ENCODE peak calls at places on chromosomes 16 and 17, in four cellular contexts. C is tibial nerve, A is AG09319, M is breast epithelium. S is an unnamed sample.

GRCh38 chr17:69434164-69434579 is 19.7 kb downstream of the MAP2K6 start:
- DNase-seq in C (no peak), A (no peak), M (no peak), S (no peak)

GRCh38 chr17:31561469-31562412 is 170.3 kb downstream of the RAB11FIP4 start:
- DNase-seq in M (no peak), C (no peak), A (no peak), S (no peak)

GRCh38 chr16:11235703-11235991 is 20.4 kb downstream of the SOCS1 start:
- DNase-seq in A (no peak), M (no peak), C (no peak), S (no peak)

GRCh38 chr17:32349503-32349853 is 479 bp upstream of the ZNF207 start:
- DNase-seq in C (peak), A (no peak), M (no peak), S (no peak)

GRCh38 chr17:17350491-17351355 is 47.5 kb downstream of the NT5M start:
- DNase-seq in A (no peak), M (no peak), C (no peak), S (peak)

GRCh38 chr17:65930140-65930715 is 261.7 kb downstream of the CEP112 start:
- DNase-seq in M (no peak), C (no peak), A (no peak), S (no peak)

GRCh38 chr16:9527976-9528375 is 436.5 kb downstream of the HAPSTR1 start:
- DNase-seq in M (no peak), C (no peak), A (no peak), S (no peak)

GRCh38 chr16:67370686-67371085 is 22.6 kb downstream of the TPPP3 start:
- DNase-seq in M (no peak), A (no peak), C (no peak), S (no peak)

GRCh38 chr17:45426561-45426960 is 6.1 kb downstream of the ARHGAP27 start:
- DNase-seq in C (no peak), M (no peak), A (no peak), S (no peak)

GRCh38 chr16:8950580-8951077 is 13.1 kb downstream of the USP7 start:
- DNase-seq in C (no peak), M (no peak), A (no peak), S (no peak)

DNA sequence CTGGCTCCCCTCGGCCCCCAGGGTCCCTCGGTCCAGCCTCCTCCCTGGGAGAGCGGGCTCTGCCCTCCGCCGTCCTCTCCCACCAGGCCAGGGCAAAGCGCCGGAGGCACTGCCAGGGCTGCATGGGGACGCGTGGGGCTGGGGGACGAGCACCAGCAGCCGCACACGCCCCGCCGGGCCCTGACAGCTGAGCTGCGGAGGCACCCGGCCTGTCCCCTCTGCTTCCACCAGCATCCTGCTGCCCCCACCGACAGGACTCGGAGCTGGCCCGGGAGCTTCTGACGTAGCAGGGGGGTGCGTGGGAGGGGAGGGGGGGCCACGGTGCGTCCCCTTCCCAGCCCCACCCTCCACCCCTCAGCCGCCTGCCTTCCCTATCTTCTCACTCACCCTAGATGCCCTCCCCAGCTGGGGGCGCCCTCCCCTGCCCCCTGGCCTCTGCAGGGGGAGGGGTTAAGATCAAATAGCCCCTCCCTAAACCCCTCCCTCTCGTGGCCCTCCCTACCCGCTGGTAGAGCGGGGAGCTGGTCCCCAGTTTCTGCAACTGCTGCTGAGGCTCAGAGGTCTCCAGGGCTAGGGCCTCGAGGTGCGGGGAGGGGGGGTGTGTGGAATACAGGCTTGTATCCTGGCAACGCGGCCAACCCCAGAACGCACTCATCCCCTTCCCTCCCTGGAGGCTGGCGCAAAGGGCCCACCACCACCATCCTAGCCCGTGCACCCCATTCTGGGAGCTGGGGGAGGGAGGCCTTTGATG is 1.1 kb downstream of the SRCIN1 start:
- DNase-seq in C (no peak), A (no peak), M (no peak), S (no peak)
- TF ChIP-seq CTCF in C (no peak), A (no peak), M (no peak), S (peak)

DNA sequence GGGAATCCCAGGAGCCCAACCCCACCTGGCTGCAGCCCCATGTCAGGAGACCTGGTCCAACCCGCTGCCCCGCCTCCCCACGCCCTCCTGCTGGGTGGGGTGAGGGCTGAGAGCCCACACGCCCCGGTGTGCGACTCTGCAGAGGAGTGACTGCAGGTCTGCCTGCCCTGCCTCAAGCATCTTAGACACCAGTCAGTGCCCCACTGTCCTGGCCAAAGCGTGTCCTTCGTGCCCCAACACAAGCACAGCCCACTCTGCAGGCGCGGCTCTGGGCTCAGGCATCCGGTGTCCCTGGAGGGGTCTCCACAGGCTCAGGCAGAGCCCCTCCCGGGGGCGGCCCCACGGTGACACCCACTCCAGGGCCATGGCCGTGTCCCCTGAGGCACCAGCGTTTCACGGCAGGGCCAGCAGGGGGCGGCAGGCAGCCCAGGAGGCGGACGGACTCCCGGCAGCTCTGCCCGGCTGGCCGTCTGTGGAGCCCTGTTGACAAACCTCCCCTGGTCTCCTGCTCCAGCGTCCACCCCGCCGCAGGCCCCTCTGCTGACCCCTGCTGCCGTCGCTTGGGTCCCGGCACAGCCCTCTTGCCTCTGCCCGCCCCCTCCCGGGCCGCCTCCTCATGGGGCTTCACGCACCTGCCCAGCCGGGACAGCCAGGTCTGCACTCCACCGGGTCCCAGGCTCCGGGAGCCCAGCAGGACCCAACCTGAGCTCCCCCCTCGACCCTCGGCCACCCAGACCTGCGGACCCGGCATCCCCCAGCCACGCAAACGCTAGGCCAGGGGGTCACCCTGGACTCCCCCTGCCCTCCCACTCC is 8.6 kb upstream of the UBE2I start:
- DNase-seq in C (no peak), A (no peak), M (peak), S (peak)
- TF ChIP-seq CTCF in C (peak), A (peak), M (peak), S (peak)

GRCh38 chr16:68954871-68955635 is 111.7 kb downstream of the TANGO6 start:
- DNase-seq in C (no peak), M (no peak), A (no peak), S (no peak)
- TF ChIP-seq CTCF in C (no peak), M (no peak), A (no peak), S (no peak)

GRCh38 chr16:75238853-75239371 is 12.5 kb downstream of the BCAR1 start:
- DNase-seq in A (no peak), M (no peak), C (no peak), S (no peak)
- TF ChIP-seq CTCF in A (peak), M (peak), C (no peak), S (peak)

GRCh38 chr16:19681637-19682036 is 36.4 kb downstream of the KNOP1 start:
- DNase-seq in M (no peak), A (no peak), C (no peak), S (no peak)

GRCh38 chr16:19677403-19677802 is 40.6 kb downstream of the KNOP1 start:
- DNase-seq in C (no peak), M (no peak), A (no peak), S (no peak)

GRCh38 chr16:19678804-19679203 is 39.2 kb downstream of the KNOP1 start:
- DNase-seq in A (peak), M (no peak), C (no peak), S (no peak)

GRCh38 chr16:19683453-19684236 is 34.4 kb downstream of the KNOP1 start:
- DNase-seq in A (no peak), M (no peak), C (no peak), S (no peak)

GRCh38 chr16:19680972-19681371 is 37.1 kb downstream of the KNOP1 start:
- DNase-seq in M (no peak), A (no peak), C (no peak), S (no peak)
- TF ChIP-seq CTCF in M (no peak), A (peak), C (no peak), S (peak)

GRCh38 chr17:81263371-81264181 is 24.5 kb downstream of the NDUFAF8 start:
- DNase-seq in C (no peak), A (no peak), M (no peak), S (no peak)
- TF ChIP-seq CTCF in C (no peak), A (no peak), M (no peak), S (no peak)

DNA sequence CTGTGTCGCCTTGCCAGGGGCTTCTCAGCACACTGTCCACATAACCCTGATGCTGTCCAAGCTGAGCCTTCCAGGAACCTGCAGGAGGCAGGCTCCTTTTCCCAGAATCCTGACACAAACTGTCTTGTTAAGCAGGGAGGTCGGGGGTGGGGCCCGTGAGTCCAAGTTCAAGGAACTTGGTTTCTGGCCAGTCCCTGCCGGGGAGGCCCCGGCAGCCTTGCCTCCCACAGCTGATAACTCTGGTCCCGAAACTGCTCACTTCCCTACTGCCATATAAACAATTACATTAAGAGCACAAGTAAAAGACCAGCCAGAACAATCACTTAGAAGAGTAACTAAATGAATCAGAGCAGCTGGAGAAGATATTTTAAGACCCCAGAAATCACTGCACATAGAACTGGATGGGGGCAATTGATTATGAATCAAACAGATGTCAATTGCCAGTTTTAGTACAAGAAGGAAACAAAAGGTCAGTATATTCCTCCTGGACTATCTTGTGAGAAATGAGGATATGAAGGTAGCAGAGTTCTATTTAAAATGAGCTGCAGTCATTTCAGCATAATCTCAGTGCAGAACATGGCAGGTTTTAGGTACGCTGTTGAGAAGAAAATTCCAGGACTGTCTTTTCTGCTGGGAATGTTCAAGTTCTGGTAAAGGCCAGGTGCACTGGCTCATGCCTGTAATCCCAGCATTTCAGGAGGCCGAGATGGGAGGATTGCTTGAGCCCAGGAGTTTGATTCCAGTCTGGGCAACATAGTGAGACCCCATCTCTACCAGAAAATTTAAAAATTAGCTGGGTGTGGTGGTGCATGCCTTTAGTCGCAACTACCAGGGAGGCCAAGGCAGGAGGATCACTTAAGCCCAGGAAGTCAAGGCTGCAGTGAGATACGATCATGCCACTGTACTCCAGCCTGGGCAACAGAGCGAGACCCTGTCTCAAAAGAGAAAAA is 169.8 kb downstream of the PITPNC1 start:
- DNase-seq in A (no peak), M (no peak), C (no peak), S (no peak)
- TF ChIP-seq CTCF in A (peak), M (no peak), C (no peak), S (no peak)

S was measured in chondrocyte.